ENCODE peak calls at places on chromosomes 5 and 9, in seven cellular contexts. U is stimulated activated CD8-positive, alpha-beta memory T cell treated with anti-CD3 and anti-CD28 coated beads, Interleukin-7, amount 100 ng/mL, for 48 hours; P is HFFc6; F is D341Med; R is fibroblast of the aortic adventitia; I is adrenal gland; O is activated T-cell treated with anti-CD3 and anti-CD28 coated beads, Interleukin-2, amount 50 U/mL, for 72 hours. X is an unnamed sample.

GRCh38 chr5:53253421-53253871 is 143.9 kb upstream of the MOCS2 start:
- DNase-seq in I (no peak), O (no peak), F (no peak), R (peak), U (no peak), P (peak), X (no peak)

GRCh38 chr9:82923410-82924242 is 139.3 kb downstream of the RASEF start:
- DNase-seq in O (no peak), R (no peak), P (no peak), U (no peak), F (no peak), I (no peak), X (no peak)

GRCh38 chr5:78677777-78678668 is 29.5 kb upstream of the LHFPL2 start:
- DNase-seq in F (no peak), O (peak), R (peak), I (peak), U (no peak), P (peak), X (no peak)

GRCh38 chr5:93087326-93087725 is 493.7 kb downstream of the NR2F1-AS1 start:
- DNase-seq in F (no peak), R (no peak), P (no peak), I (no peak), O (no peak), U (no peak), X (no peak)

GRCh38 chr5:128649183-128649582 is 111.1 kb upstream of the FBN2 start:
- DNase-seq in O (no peak), R (peak), U (no peak), I (no peak), F (no peak), P (peak), X (no peak)

GRCh38 chr5:117295941-117296340 is 721.3 kb upstream of the SEMA6A start:
- DNase-seq in U (no peak), F (no peak), I (no peak), O (no peak), R (no peak), P (no peak), X (no peak)

GRCh38 chr5:92574023-92574422 is 1007.0 kb downstream of the NR2F1-AS1 start:
- DNase-seq in U (no peak), O (no peak), F (no peak), I (no peak), P (no peak), R (no peak), X (no peak)

GRCh38 chr5:120464627-120465280 is 654 bp downstream of the PRR16 start:
- DNase-seq in I (peak), U (no peak), O (no peak), F (peak), R (peak), P (peak), X (no peak)

GRCh38 chr9:111914749-111915424 is 18.3 kb downstream of the UGCG start:
- DNase-seq in P (no peak), O (no peak), U (no peak), R (peak), F (no peak), I (no peak), X (no peak)

GRCh38 chr5:16889203-16889971 is 46.7 kb downstream of the MYO10 start:
- DNase-seq in P (peak), U (no peak), I (no peak), R (peak), F (no peak), O (no peak), X (no peak)

GRCh38 chr9:137441289-137441934 is at the start of gene ENTPD8:
- DNase-seq in F (peak), P (no peak), O (no peak), U (no peak), I (no peak), R (no peak), X (no peak)

GRCh38 chr9:123375725-123376132 is 19.7 kb downstream of the CRB2 start:
- DNase-seq in U (no peak), R (peak), F (no peak), P (no peak), O (no peak), I (no peak), X (no peak)

GRCh38 chr5:3101561-3101960 is 350.1 kb upstream of the IRX2 start:
- DNase-seq in I (no peak), F (no peak), O (no peak), U (no peak), P (no peak), R (no peak), X (no peak)

GRCh38 chr9:92501671-92502393 is 19.5 kb upstream of the ASPN start:
- DNase-seq in P (peak), O (no peak), I (peak), F (peak), R (peak), U (no peak), X (no peak)

GRCh38 chr9:18235181-18235908 is 238.6 kb upstream of the ADAMTSL1 start:
- DNase-seq in F (no peak), I (no peak), P (no peak), U (no peak), O (no peak), R (no peak), X (no peak)

GRCh38 chr5:172715931-172716682 is 54.9 kb downstream of the DUSP1 start:
- DNase-seq in F (no peak), O (no peak), U (no peak), R (no peak), P (no peak), I (no peak), X (no peak)

GRCh38 chr5:177557041-177557647 is 2.8 kb upstream of the FAM193B start:
- DNase-seq in F (no peak), I (no peak), R (no peak), O (peak), U (no peak), P (peak), X (no peak)

GRCh38 chr5:73314395-73315195 is 134.0 kb downstream of the FOXD1 start:
- DNase-seq in R (no peak), O (no peak), I (no peak), F (no peak), U (no peak), P (no peak), X (no peak)

GRCh38 chr9:107251756-107252322 is 31.2 kb upstream of the RAD23B start:
- DNase-seq in P (peak), F (no peak), I (peak), R (peak), U (no peak), O (no peak), X (no peak)

GRCh38 chr5:96336351-96336985 is 96.6 kb downstream of the PCSK1 start:
- DNase-seq in I (peak), R (peak), P (peak), F (peak), O (peak), U (no peak), X (peak)

GRCh38 chr9:110703669-110704068 is 35.1 kb downstream of the MUSK start:
- DNase-seq in O (no peak), U (no peak), P (no peak), I (no peak), R (no peak), F (no peak), X (no peak)

GRCh38 chr9:34001951-34002350 is 46.7 kb downstream of the UBAP2 start:
- DNase-seq in I (no peak), F (no peak), O (no peak), U (no peak), R (no peak), P (no peak), X (no peak)

GRCh38 chr5:36414869-36415282 is 113.2 kb upstream of the RANBP3L start:
- DNase-seq in R (peak), O (no peak), U (no peak), I (no peak), F (no peak), P (peak), X (no peak)

GRCh38 chr5:426392-426976 is 16.5 kb upstream of the EXOC3 start:
- DNase-seq in F (no peak), I (no peak), P (no peak), R (no peak), U (no peak), O (no peak), X (no peak)

GRCh38 chr5:119445544-119445943 is 6.8 kb upstream of the HSD17B4 start:
- DNase-seq in R (no peak), P (no peak), F (no peak), O (no peak), U (no peak), I (no peak), X (no peak)

GRCh38 chr5:54404568-54404967 is 50.9 kb upstream of the HSPB3 start:
- DNase-seq in O (no peak), U (no peak), R (peak), P (no peak), F (no peak), I (no peak), X (no peak)

GRCh38 chr9:133449760-133450159 is 10.0 kb upstream of the CACFD1 start:
- DNase-seq in I (no peak), P (no peak), O (no peak), F (no peak), R (no peak), U (no peak), X (no peak)